ENCODE peak calls at places on chromosomes 3 and 15, in ten cellular contexts. S, J, V, N, Z, Y, A, P, O and K are unnamed samples.

GRCh38 chr3:14016900-14017475 is 107.7 kb downstream of the CHCHD4 start:
- DNase-seq in V (peak), A (no peak), Z (no peak), S (no peak), N (peak), O (peak), J (no peak), P (no peak), Y (no peak), K (no peak)

GRCh38 chr15:64895285-64896065 is 16.2 kb upstream of the ANKDD1A start:
- DNase-seq in N (no peak), Z (peak), Y (peak), O (no peak), A (no peak), V (peak), P (no peak), S (peak), J (no peak), K (no peak)

GRCh38 chr3:193960485-193961172 is 175.3 kb upstream of the HES1 start:
- DNase-seq in V (peak), O (no peak), Y (peak), S (no peak), Z (no peak), P (no peak), N (no peak), A (peak), J (no peak), K (no peak)

GRCh38 chr3:122908251-122908650 is 113.4 kb downstream of the SLC49A4 start:
- DNase-seq in O (no peak), Z (no peak), J (no peak), N (no peak), P (no peak), Y (no peak), A (no peak), S (no peak), V (no peak), K (no peak)

GRCh38 chr3:42589382-42590109 is 1.1 kb upstream of the SS18L2 start:
- DNase-seq in J (no peak), A (no peak), S (no peak), Z (no peak), O (no peak), Y (no peak), N (no peak), P (peak), V (no peak), K (no peak)

GRCh38 chr3:9064853-9065252 is 101.6 kb upstream of the RAD18 start:
- DNase-seq in O (no peak), V (no peak), A (no peak), Z (no peak), N (no peak), S (no peak), P (no peak), Y (peak), J (no peak), K (no peak)

GRCh38 chr3:15180042-15180611 is 25.9 kb upstream of the CAPN7 start:
- DNase-seq in S (no peak), N (no peak), O (no peak), A (no peak), V (no peak), P (no peak), Z (no peak), J (no peak), Y (no peak), K (no peak)

GRCh38 chr15:80514071-80514780 is 110.0 kb downstream of the ARNT2 start:
- DNase-seq in S (no peak), Z (no peak), A (no peak), J (peak), P (no peak), Y (no peak), N (no peak), V (no peak), O (no peak), K (no peak)

GRCh38 chr3:133572158-133573053 is 1.1 kb upstream of the CDV3 start:
- DNase-seq in Y (no peak), A (no peak), V (peak), Z (no peak), J (no peak), O (no peak), S (no peak), P (peak), N (no peak), K (peak)

GRCh38 chr3:38084019-38084968 is 45.3 kb downstream of the DLEC1 start:
- DNase-seq in Y (no peak), O (no peak), A (no peak), N (peak), V (no peak), S (no peak), Z (no peak), J (no peak), P (no peak), K (no peak)

GRCh38 chr15:68719676-68720075 is 101.0 kb downstream of the ANP32A start:
- DNase-seq in Z (no peak), Y (no peak), P (no peak), O (no peak), V (no peak), N (no peak), A (peak), S (no peak), J (no peak), K (no peak)

GRCh38 chr15:84840741-84841429 is 23.7 kb downstream of the ALPK3 start:
- DNase-seq in S (peak), A (no peak), O (peak), Z (peak), N (peak), V (peak), J (no peak), P (no peak), Y (peak), K (no peak)

GRCh38 chr15:85725019-85725418 is 69.7 kb downstream of the KLHL25 start:
- DNase-seq in Z (no peak), Y (no peak), J (no peak), A (no peak), S (no peak), P (no peak), V (no peak), N (no peak), O (no peak), K (no peak)

GRCh38 chr15:29031502-29032228 is 145.9 kb downstream of the APBA2 start:
- DNase-seq in P (no peak), O (no peak), S (no peak), Y (no peak), J (peak), A (no peak), V (no peak), N (no peak), Z (no peak), K (no peak)

GRCh38 chr3:189258261-189258660 is 86.5 kb downstream of the TPRG1 start:
- DNase-seq in V (no peak), S (no peak), Y (no peak), Z (no peak), P (no peak), O (no peak), J (no peak), N (no peak), A (no peak), K (no peak)

GRCh38 chr3:48400824-48401433 is 28.9 kb downstream of the FBXW12 start:
- DNase-seq in S (peak), J (no peak), P (peak), V (peak), Y (peak), O (peak), Z (peak), N (peak), A (peak), K (peak)

GRCh38 chr3:193796089-193796488 is 203.1 kb downstream of the OPA1 start:
- DNase-seq in O (no peak), Y (no peak), Z (no peak), J (no peak), A (no peak), S (no peak), P (no peak), N (no peak), V (no peak), K (no peak)

GRCh38 chr3:188170461-188171459 is 16.8 kb downstream of the LPP start:
- DNase-seq in A (no peak), O (no peak), P (no peak), J (no peak), Z (no peak), N (peak), V (no peak), S (no peak), Y (no peak), K (no peak)

GRCh38 chr3:171125010-171125409 is 98.5 kb upstream of the SLC2A2 start:
- DNase-seq in Z (no peak), J (no peak), Y (peak), O (no peak), V (no peak), N (no peak), P (no peak), S (no peak), A (no peak), K (no peak)

GRCh38 chr3:131518682-131519081 is 15.9 kb upstream of the MRPL3 start:
- DNase-seq in P (no peak), N (no peak), Y (no peak), O (no peak), A (no peak), S (no peak), J (peak), V (no peak), Z (no peak), K (peak)

GRCh38 chr3:37872413-37873160 is 10.9 kb downstream of the CTDSPL start:
- DNase-seq in Y (no peak), O (no peak), Z (no peak), V (no peak), A (no peak), N (no peak), P (no peak), S (no peak), J (no peak), K (peak)

GRCh38 chr15:92305342-92305741 is 88.3 kb upstream of the ST8SIA2 start:
- DNase-seq in Z (no peak), Y (no peak), A (no peak), J (no peak), O (no peak), S (no peak), V (no peak), N (no peak), P (no peak), K (no peak)

GRCh38 chr15:31822463-31822862 is 207.9 kb upstream of the CHRNA7 start:
- DNase-seq in Z (no peak), N (no peak), Y (no peak), S (no peak), V (no peak), O (no peak), P (no peak), J (no peak), A (no peak), K (no peak)

GRCh38 chr15:91535856-91536500 is 317.5 kb upstream of the SLCO3A1 start:
- DNase-seq in A (no peak), V (no peak), O (no peak), N (no peak), Y (no peak), J (peak), P (no peak), S (no peak), Z (no peak), K (no peak)

GRCh38 chr15:77035999-77036471 is 34.9 kb downstream of the TSPAN3 start:
- DNase-seq in J (no peak), Z (peak), N (no peak), O (no peak), Y (no peak), V (peak), P (peak), S (no peak), A (no peak), K (no peak)

DNA sequence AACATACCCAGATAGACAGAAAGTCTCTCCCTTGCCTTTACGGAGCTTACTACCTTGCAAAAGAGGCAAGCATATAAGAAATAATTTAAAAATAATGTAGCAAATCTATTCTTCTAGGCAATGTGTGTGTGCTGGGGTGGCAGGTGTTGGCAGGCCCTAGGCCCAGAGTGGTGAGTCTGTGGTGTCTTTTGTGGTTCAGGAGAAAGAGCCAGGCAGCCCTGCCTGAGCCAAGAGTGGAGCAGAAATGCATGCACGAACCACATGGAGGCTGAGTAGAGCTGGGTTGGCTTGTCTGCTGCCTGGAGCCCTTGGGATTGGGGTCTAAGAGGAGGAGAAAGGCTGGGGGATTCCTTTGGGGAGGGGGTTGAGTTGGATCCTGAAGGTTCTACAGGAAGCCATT is 70.2 kb upstream of the MYZAP start:
- DNase-seq in Y (no peak), A (no peak), O (no peak), N (no peak), P (no peak), J (no peak), S (no peak), V (no peak), Z (no peak), K (no peak)
- H3K27ac ChIP-seq in Y (no peak), A (peak), O (no peak), N (no peak), P (no peak), J (no peak), S (peak), V (no peak), Z (peak), K (no peak)

DNA sequence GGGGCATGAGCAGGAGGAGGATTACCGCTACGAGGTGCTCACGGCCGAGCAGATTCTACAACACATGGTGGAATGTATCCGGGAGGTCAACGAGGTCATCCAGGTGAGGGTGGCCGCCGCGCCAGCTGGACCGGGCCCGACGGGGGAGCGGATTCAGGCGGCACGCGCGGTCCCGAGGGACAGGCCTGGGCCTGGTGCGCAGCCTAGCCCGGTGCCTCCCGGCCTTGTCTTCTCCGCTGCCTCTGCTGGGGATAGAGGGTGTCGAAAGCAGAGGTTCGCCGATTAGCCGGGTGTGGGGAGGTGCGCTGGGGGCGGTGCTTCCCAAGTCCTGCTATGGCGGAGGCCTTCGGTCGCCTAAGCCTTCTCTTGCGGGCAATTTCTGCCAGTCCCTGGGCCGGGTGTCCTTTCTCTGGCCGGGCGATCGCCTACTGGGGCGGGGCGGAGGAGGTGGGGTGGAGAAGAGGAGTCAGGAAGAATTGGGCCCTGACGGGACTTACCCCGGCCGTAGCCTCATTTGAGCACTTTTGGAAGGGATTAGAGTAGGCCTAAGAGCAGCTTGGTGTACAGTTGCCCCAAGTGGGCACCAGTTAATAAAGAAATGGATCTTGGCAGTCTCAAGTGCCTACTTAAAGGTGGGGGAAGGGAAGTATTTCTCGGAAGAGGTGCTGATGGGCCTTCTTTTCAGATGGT is 927 bp downstream of the ARIH1 start:
- DNase-seq in V (peak), Y (peak), J (peak), A (peak), P (peak), O (peak), N (peak), S (peak), Z (peak), K (peak)
- TF ChIP-seq POLR2AphosphoS5 in V (peak), Y (peak), J (peak), A (peak), P (peak), O (peak), N (peak), S (peak), Z (peak), K (no peak)

GRCh38 chr15:73691398-73691797 is 7.2 kb downstream of the CD276 start:
- DNase-seq in A (no peak), V (peak), S (peak), Y (peak), Z (peak), J (no peak), O (no peak), N (no peak), P (peak), K (peak)
- TF ChIP-seq CTCF in A (no peak), V (no peak), S (no peak), Y (no peak), Z (peak), J (peak), O (no peak), N (peak), P (no peak), K (peak)

DNA sequence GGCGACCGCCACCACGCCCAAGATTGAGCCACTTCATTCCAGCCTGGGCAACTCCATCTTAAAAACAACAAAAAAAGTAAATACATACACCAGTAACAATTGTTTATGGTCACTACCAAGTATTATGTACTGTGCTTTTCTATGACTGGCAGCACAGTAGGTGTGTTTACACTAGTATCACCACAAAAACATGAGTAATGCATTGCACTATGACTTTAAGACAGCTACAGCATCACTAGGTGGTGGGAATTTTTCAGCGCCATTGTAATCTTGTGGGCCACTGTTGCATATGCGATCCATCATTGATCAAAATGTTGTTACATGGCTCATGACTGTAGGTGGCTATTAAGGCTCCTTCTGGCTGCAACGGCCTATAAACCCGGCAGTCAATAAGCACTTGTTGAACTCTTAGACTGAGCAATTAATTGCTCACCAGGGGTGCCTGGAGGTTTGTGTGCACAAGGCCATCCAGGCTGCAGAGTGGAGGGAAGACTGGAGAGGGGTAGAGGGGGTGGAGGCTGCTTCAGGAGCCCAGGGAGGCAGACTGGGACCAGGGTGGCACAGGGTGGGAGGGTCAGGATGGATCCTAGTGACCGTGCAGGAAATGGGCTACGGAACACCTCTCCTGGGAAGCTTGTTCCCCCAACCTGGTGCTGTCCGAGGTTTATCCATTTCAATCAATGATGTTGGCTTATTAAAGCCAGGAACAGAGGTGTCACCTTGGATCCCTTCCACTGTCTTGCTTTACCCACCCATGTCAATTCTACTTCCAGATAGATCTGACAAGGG is 17.9 kb upstream of the COPG1 start:
- DNase-seq in Z (no peak), V (no peak), S (no peak), J (no peak), A (no peak), P (no peak), O (no peak), N (no peak), Y (no peak), K (no peak)
- H3K27ac ChIP-seq in Z (peak), V (no peak), S (peak), J (no peak), A (no peak), P (peak), O (no peak), N (no peak), Y (no peak), K (no peak)

GRCh38 chr3:119559441-119559963 is at the start of gene CD80:
- DNase-seq in N (peak), Z (peak), O (peak), S (peak), V (peak), Y (peak), P (peak), A (no peak), J (no peak), K (peak)
- TF ChIP-seq POLR2AphosphoS5 in N (no peak), Z (no peak), O (no peak), S (no peak), V (no peak), Y (no peak), P (peak), A (no peak), J (no peak), K (no peak)

GRCh38 chr3:65342084-65342683 is 654.4 kb upstream of the ADAMTS9 start:
- DNase-seq in Y (peak), A (peak), N (peak), J (no peak), Z (peak), O (peak), V (peak), S (no peak), P (peak), K (peak)
- TF ChIP-seq CTCF in Y (peak), A (peak), N (peak), J (peak), Z (peak), O (peak), V (peak), S (peak), P (peak), K (peak)